ENCODE peak calls at places on chromosomes 4 and X, in four cellular contexts. T is K562, E is HepG2, K is GM12878. O is an unnamed sample.
A peak's percentile ranks its signal among the peaks of the same experiment; 100 is the strongest.

GRCh38 chrX:30005821-30006220 is 209.5 kb upstream of the MAGEB2 start:
- DNase-seq in E (no peak), K (no peak), T (no peak), O (no peak)

GRCh38 chrX:19889582-19890342 is 2.4 kb upstream of the SH3KBP1 start:
- DNase-seq in K (peak; percentile 84), T (peak; percentile 27), E (peak; percentile 88), O (peak; percentile 14)

GRCh38 chr4:66539745-66540144 is 869.5 kb upstream of the EPHA5 start:
- DNase-seq in E (no peak), K (no peak), T (no peak), O (no peak)

GRCh38 chr4:113673450-113673849 is 88.1 kb downstream of the CAMK2D start:
- DNase-seq in T (no peak), K (no peak), E (no peak), O (no peak)

GRCh38 chr4:82044141-82044993 is 329.4 kb downstream of the HNRNPD start:
- DNase-seq in T (no peak), E (no peak), K (no peak), O (peak; percentile 80)

GRCh38 chr4:25421819-25422511 is 44.9 kb downstream of the ANAPC4 start:
- DNase-seq in E (no peak), T (no peak), K (no peak), O (no peak)

GRCh38 chr4:154120690-154121089 is 331.8 kb upstream of the SFRP2 start:
- DNase-seq in T (no peak), K (no peak), E (no peak), O (no peak)

GRCh38 chr4:61922766-61923165 is 722.6 kb downstream of the ADGRL3 start:
- DNase-seq in T (no peak), E (no peak), K (no peak), O (no peak)

GRCh38 chr4:124060261-124060918 is 652.1 kb downstream of the ANKRD50 start:
- DNase-seq in T (no peak), K (peak; percentile 1), E (no peak), O (no peak)

GRCh38 chr4:150743564-150744342 is 161.8 kb downstream of the MAB21L2 start:
- DNase-seq in E (no peak), K (peak; percentile 4), T (no peak), O (no peak)

GRCh38 chr4:100493756-100494155 is 24.1 kb downstream of the EMCN start:
- DNase-seq in E (no peak), T (no peak), K (no peak), O (no peak)

GRCh38 chr4:181662383-181662782 is 580.8 kb upstream of the TENM3 start:
- DNase-seq in T (no peak), E (no peak), K (no peak), O (no peak)

GRCh38 chrX:134801267-134801666 is 143.0 kb upstream of the PLAC1 start:
- DNase-seq in E (peak; percentile 32), K (no peak), T (peak; percentile 16), O (no peak)

GRCh38 chr4:110236324-110236723 is 37.9 kb upstream of the ELOVL6 start:
- DNase-seq in K (no peak), T (no peak), E (no peak), O (no peak)

GRCh38 chrX:16785247-16786138 is 773 bp upstream of the TXLNG start:
- DNase-seq in E (no peak), T (no peak), K (no peak), O (no peak)

GRCh38 chr4:100257567-100257966 is 67.3 kb upstream of the DDIT4L start:
- DNase-seq in T (no peak), E (no peak), K (no peak), O (no peak)

GRCh38 chrX:31213941-31214340 is 142.1 kb upstream of the FTHL17 start:
- DNase-seq in E (no peak), T (peak; percentile 10), K (no peak), O (peak; percentile 14)

GRCh38 chr4:87946766-87947165 is 28.7 kb upstream of the SPP1 start:
- DNase-seq in K (no peak), E (no peak), T (no peak), O (no peak)

GRCh38 chr4:153281476-153281875 is 63.0 kb upstream of the MND1 start:
- DNase-seq in E (no peak), T (no peak), K (no peak), O (no peak)

GRCh38 chr4:183142566-183143545 is 43.8 kb downstream of the WWC2 start:
- DNase-seq in K (no peak), E (no peak), T (no peak), O (no peak)

GRCh38 chrX:155215443-155216178 is 649 bp upstream of the VBP1 start:
- DNase-seq in T (no peak), E (no peak), K (no peak), O (no peak)

GRCh38 chrX:143581260-143581659 is 54.6 kb downstream of the SLITRK4 start:
- DNase-seq in T (no peak), K (no peak), E (no peak), O (no peak)

GRCh38 chr4:1984406-1985191 is 24.2 kb downstream of the NELFA start:
- DNase-seq in T (no peak), E (no peak), K (no peak), O (no peak)

GRCh38 chrX:118418811-118419251 is 72.9 kb downstream of the WDR44 start:
- DNase-seq in E (no peak), K (no peak), T (no peak), O (peak; percentile 13)

GRCh38 chr4:23324291-23324690 is 565.6 kb downstream of the PPARGC1A start:
- DNase-seq in K (no peak), T (no peak), E (no peak), O (no peak)

GRCh38 chr4:26746742-26747351 is 113.8 kb upstream of the STIM2 start:
- DNase-seq in E (no peak), T (no peak), K (peak; percentile 55), O (no peak)

GRCh38 chrX:88655460-88655859 is 91.6 kb upstream of the CPXCR1 start:
- DNase-seq in K (no peak), T (no peak), E (no peak), O (no peak)

GRCh38 chr4:127162741-127163140 is 470.0 kb upstream of the INTU start:
- DNase-seq in E (no peak), T (no peak), K (no peak), O (no peak)

GRCh38 chr4:8778760-8779159 is 92.9 kb downstream of the HMX1 start:
- DNase-seq in K (no peak), E (no peak), T (no peak), O (no peak)

GRCh38 chr4:108861339-108861738 is 98.5 kb upstream of the ETNPPL start:
- DNase-seq in E (no peak), T (no peak), K (no peak), O (peak; percentile 41)

GRCh38 chrX:38891641-38892413 is 90.6 kb downstream of the MID1IP1 start:
- DNase-seq in K (no peak), T (no peak), E (no peak), O (no peak)

GRCh38 chr4:113146876-113147358 is 97.5 kb downstream of the ANK2 start:
- DNase-seq in K (peak; percentile 16), T (no peak), E (peak; percentile 73), O (no peak)

GRCh38 chr4:153205757-153206156 is 1.5 kb downstream of the TRIM2 start:
- DNase-seq in K (no peak), E (no peak), T (no peak), O (peak; percentile 25)

GRCh38 chr4:40214661-40215418 is 18.0 kb downstream of the RHOH start:
- DNase-seq in T (no peak), E (no peak), K (no peak), O (no peak)

GRCh38 chrX:312621-313331 is 5.8 kb downstream of the GTPBP6 start:
- DNase-seq in E (no peak), K (no peak), T (no peak), O (no peak)
- TF ChIP-seq ESRRA in E (no peak), K (no peak), T (no peak), O (no peak)

GRCh38 chr4:170374770-170375169 is 285.0 kb upstream of the AADAT start:
- DNase-seq in E (peak; percentile 39), T (peak; percentile 10), K (no peak), O (peak; percentile 64)
- TF ChIP-seq TCF7 in E (no peak), T (no peak), K (no peak), O (no peak)

GRCh38 chrX:66015152-66015827 is 24.6 kb downstream of the VSIG4 start:
- DNase-seq in T (peak; percentile 49), K (peak; percentile 68), E (no peak), O (no peak)
- TF ChIP-seq ESRRA in T (peak; percentile 87), K (no peak), E (no peak), O (no peak)

GRCh38 chr4:47550899-47551548 is 65.9 kb downstream of the ATP10D start:
- DNase-seq in T (no peak), K (no peak), E (no peak), O (no peak)

GRCh38 chr4:47557255-47557654 is 72.2 kb downstream of the ATP10D start:
- DNase-seq in T (no peak), E (no peak), K (no peak), O (no peak)

GRCh38 chr4:47553329-47554125 is 68.5 kb downstream of the ATP10D start:
- DNase-seq in T (no peak), K (no peak), E (no peak), O (no peak)

GRCh38 chr4:47551682-47552081 is 66.6 kb downstream of the ATP10D start:
- DNase-seq in K (no peak), E (no peak), T (no peak), O (no peak)
- TF ChIP-seq TCF7 in K (no peak), E (no peak), T (no peak), O (no peak)

DNA sequence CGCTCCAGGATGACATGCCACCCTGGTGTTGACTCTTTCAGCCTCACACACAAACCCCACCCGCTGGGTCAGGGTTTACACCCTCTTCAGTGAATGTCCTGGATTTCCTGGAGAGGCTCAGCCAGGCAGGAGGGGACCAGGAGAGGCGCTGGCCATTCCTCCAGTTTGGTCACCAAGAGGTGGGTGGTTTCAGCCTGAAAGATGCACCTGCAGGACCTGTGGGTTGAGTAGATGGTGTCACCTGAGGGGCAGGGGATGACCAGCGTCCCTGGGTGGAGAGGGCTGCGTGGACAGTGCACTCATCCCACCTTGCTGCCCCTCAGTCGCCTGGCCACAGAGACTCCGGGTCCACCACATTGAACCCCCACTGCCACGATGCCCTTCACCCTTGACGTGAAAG is 179.7 kb downstream of the ASMT start:
- DNase-seq in T (no peak), E (no peak), K (no peak), O (no peak)
- TF ChIP-seq ESRRA in T (no peak), E (no peak), K (no peak), O (no peak)